ENCODE peak calls at places on chromosomes 11 and 22, in four cellular contexts. One of them, this sample, is unnamed.

GRCh38 chr22:21569459-21570161 is 2.1 kb downstream of the UBE2L3 start:
- DNase-seq in neural crest cell: no peak
- DNase-seq in fibroblast of mammary gland: no peak
- DNase-seq in bronchial epithelial cell: no peak
- DNase-seq in this sample: no peak

GRCh38 chr11:11281626-11282025 is 71.4 kb downstream of the CSNK2A3 start:
- DNase-seq in neural crest cell: no peak
- DNase-seq in fibroblast of mammary gland: no peak
- DNase-seq in bronchial epithelial cell: no peak
- DNase-seq in this sample: no peak

GRCh38 chr11:93783767-93784151 is 323 bp upstream of the MED17 start:
- DNase-seq in neural crest cell: no peak
- DNase-seq in fibroblast of mammary gland: no peak
- DNase-seq in bronchial epithelial cell: peak; percentile 10
- DNase-seq in this sample: no peak

GRCh38 chr11:112616292-112617088 is 344.7 kb upstream of the NCAM1 start:
- DNase-seq in neural crest cell: no peak
- DNase-seq in fibroblast of mammary gland: no peak
- DNase-seq in bronchial epithelial cell: no peak
- DNase-seq in this sample: no peak

GRCh38 chr22:17569971-17570511 is 6.7 kb downstream of the SLC25A18 start:
- DNase-seq in neural crest cell: no peak
- DNase-seq in fibroblast of mammary gland: peak; percentile 77
- DNase-seq in bronchial epithelial cell: no peak
- DNase-seq in this sample: no peak

GRCh38 chr22:50303848-50304527 is 3.5 kb downstream of the PLXNB2 start:
- DNase-seq in neural crest cell: no peak
- DNase-seq in fibroblast of mammary gland: peak; percentile 19
- DNase-seq in bronchial epithelial cell: peak; percentile 37
- DNase-seq in this sample: peak; percentile 54

GRCh38 chr11:10751581-10751940 is 515 bp downstream of the CTR9 start:
- DNase-seq in neural crest cell: no peak
- DNase-seq in fibroblast of mammary gland: no peak
- DNase-seq in bronchial epithelial cell: peak; percentile 7
- DNase-seq in this sample: no peak

GRCh38 chr11:67120881-67121710 is 2.0 kb downstream of the KDM2A start:
- DNase-seq in neural crest cell: no peak
- DNase-seq in fibroblast of mammary gland: peak; percentile 58
- DNase-seq in bronchial epithelial cell: peak; percentile 32
- DNase-seq in this sample: peak; percentile 34

GRCh38 chr11:126547161-126547560 is 191.7 kb downstream of the ST3GAL4 start:
- DNase-seq in neural crest cell: no peak
- DNase-seq in fibroblast of mammary gland: peak; percentile 79
- DNase-seq in bronchial epithelial cell: peak; percentile 4
- DNase-seq in this sample: no peak

GRCh38 chr11:129960216-129961214 is 42.1 kb downstream of the PRDM10 start:
- DNase-seq in neural crest cell: no peak
- DNase-seq in fibroblast of mammary gland: peak; percentile 96
- DNase-seq in bronchial epithelial cell: peak; percentile 83
- DNase-seq in this sample: no peak

GRCh38 chr11:122808494-122808893 is 29.8 kb upstream of the CRTAM start:
- DNase-seq in neural crest cell: no peak
- DNase-seq in fibroblast of mammary gland: peak; percentile 80
- DNase-seq in bronchial epithelial cell: peak; percentile 46
- DNase-seq in this sample: no peak

GRCh38 chr11:118895093-118896039 is 11.7 kb downstream of the CXCR5 start:
- DNase-seq in neural crest cell: no peak
- DNase-seq in fibroblast of mammary gland: no peak
- DNase-seq in bronchial epithelial cell: no peak
- DNase-seq in this sample: no peak

GRCh38 chr11:46170797-46171196 is 49.5 kb upstream of the PHF21A start:
- DNase-seq in neural crest cell: no peak
- DNase-seq in fibroblast of mammary gland: no peak
- DNase-seq in bronchial epithelial cell: no peak
- DNase-seq in this sample: no peak

GRCh38 chr11:119906376-119906775 is 177.4 kb upstream of the NECTIN1 start:
- DNase-seq in neural crest cell: no peak
- DNase-seq in fibroblast of mammary gland: no peak
- DNase-seq in bronchial epithelial cell: no peak
- DNase-seq in this sample: no peak

GRCh38 chr11:93013646-93014045 is 44.2 kb downstream of the MTNR1B start:
- DNase-seq in neural crest cell: no peak
- DNase-seq in fibroblast of mammary gland: no peak
- DNase-seq in bronchial epithelial cell: no peak
- DNase-seq in this sample: no peak

GRCh38 chr22:26172389-26172990 is 3.2 kb downstream of the SEZ6L start:
- DNase-seq in neural crest cell: peak; percentile 59
- DNase-seq in fibroblast of mammary gland: peak; percentile 13
- DNase-seq in bronchial epithelial cell: peak; percentile 30
- DNase-seq in this sample: peak; percentile 53

GRCh38 chr22:48949375-48950149 is 878.1 kb downstream of the BRD1 start:
- DNase-seq in neural crest cell: no peak
- DNase-seq in fibroblast of mammary gland: no peak
- DNase-seq in bronchial epithelial cell: no peak
- DNase-seq in this sample: no peak

GRCh38 chr22:42074153-42074750 is at the start of gene PHETA2:
- DNase-seq in neural crest cell: no peak
- DNase-seq in fibroblast of mammary gland: peak; percentile 34
- DNase-seq in bronchial epithelial cell: no peak
- DNase-seq in this sample: peak; percentile 58

GRCh38 chr22:20155330-20156041 is 4.6 kb upstream of the CCDC188 start:
- DNase-seq in neural crest cell: peak; percentile 69
- DNase-seq in fibroblast of mammary gland: peak; percentile 61
- DNase-seq in bronchial epithelial cell: no peak
- DNase-seq in this sample: peak; percentile 38

GRCh38 chr11:1772270-1773130 is 8.8 kb upstream of the CTSD start:
- DNase-seq in neural crest cell: no peak
- DNase-seq in fibroblast of mammary gland: peak; percentile 93
- DNase-seq in bronchial epithelial cell: peak; percentile 84
- DNase-seq in this sample: peak; percentile 41

GRCh38 chr11:92941676-92942571 is 27.5 kb upstream of the MTNR1B start:
- DNase-seq in neural crest cell: peak; percentile 16
- DNase-seq in fibroblast of mammary gland: peak; percentile 44
- DNase-seq in bronchial epithelial cell: peak; percentile 28
- DNase-seq in this sample: peak; percentile 26

GRCh38 chr22:48051796-48052620 is 1289.6 kb downstream of the TBC1D22A start:
- DNase-seq in neural crest cell: no peak
- DNase-seq in fibroblast of mammary gland: no peak
- DNase-seq in bronchial epithelial cell: no peak
- DNase-seq in this sample: no peak

GRCh38 chr22:25903294-25903693 is 161.3 kb downstream of the MYO18B start:
- DNase-seq in neural crest cell: peak; percentile 15
- DNase-seq in fibroblast of mammary gland: no peak
- DNase-seq in bronchial epithelial cell: no peak
- DNase-seq in this sample: no peak

GRCh38 chr11:12291767-12292166 is 85.6 kb upstream of the PARVA start:
- DNase-seq in neural crest cell: no peak
- DNase-seq in fibroblast of mammary gland: no peak
- DNase-seq in bronchial epithelial cell: no peak
- DNase-seq in this sample: no peak

GRCh38 chr22:23845661-23846469 is 7.1 kb upstream of the DERL3 start:
- DNase-seq in neural crest cell: no peak
- DNase-seq in fibroblast of mammary gland: no peak
- DNase-seq in bronchial epithelial cell: no peak
- DNase-seq in this sample: no peak

GRCh38 chr11:102807921-102808320 is 10.0 kb upstream of the MMP1 start:
- DNase-seq in neural crest cell: peak; percentile 12
- DNase-seq in fibroblast of mammary gland: peak; percentile 21
- DNase-seq in bronchial epithelial cell: no peak
- DNase-seq in this sample: peak; percentile 15

GRCh38 chr11:70532066-70532440 is 133.7 kb downstream of the CTTN start:
- DNase-seq in neural crest cell: no peak
- DNase-seq in fibroblast of mammary gland: no peak
- DNase-seq in bronchial epithelial cell: no peak
- DNase-seq in this sample: no peak

GRCh38 chr11:3157381-3158130 is 7.6 kb downstream of the OSBPL5 start:
- DNase-seq in neural crest cell: no peak
- DNase-seq in fibroblast of mammary gland: peak; percentile 46
- DNase-seq in bronchial epithelial cell: peak; percentile 13
- DNase-seq in this sample: no peak

GRCh38 chr11:81007046-81007445 is 1566.2 kb upstream of the TENM4 start:
- DNase-seq in neural crest cell: no peak
- DNase-seq in fibroblast of mammary gland: peak; percentile 48
- DNase-seq in bronchial epithelial cell: peak; percentile 56
- DNase-seq in this sample: no peak
- TF ChIP-seq CTCF in neural crest cell: peak; percentile 55
- TF ChIP-seq CTCF in fibroblast of mammary gland: no peak
- TF ChIP-seq CTCF in bronchial epithelial cell: no peak
- TF ChIP-seq CTCF in this sample: no peak

GRCh38 chr11:86954288-86955110 is 696 bp downstream of the FZD4 start:
- DNase-seq in neural crest cell: peak; percentile 30
- DNase-seq in fibroblast of mammary gland: no peak
- DNase-seq in bronchial epithelial cell: no peak
- DNase-seq in this sample: peak; percentile 77

GRCh38 chr11:86952933-86953637 is 2.1 kb downstream of the FZD4 start:
- DNase-seq in neural crest cell: no peak
- DNase-seq in fibroblast of mammary gland: peak; percentile 69
- DNase-seq in bronchial epithelial cell: no peak
- DNase-seq in this sample: no peak

GRCh38 chr11:86958259-86958658 is 3.1 kb upstream of the FZD4 start:
- DNase-seq in neural crest cell: no peak
- DNase-seq in fibroblast of mammary gland: no peak
- DNase-seq in bronchial epithelial cell: no peak
- DNase-seq in this sample: no peak

GRCh38 chr11:86955111-86955673 is at the start of gene FZD4:
- DNase-seq in neural crest cell: peak; percentile 79
- DNase-seq in fibroblast of mammary gland: peak; percentile 75
- DNase-seq in bronchial epithelial cell: peak; percentile 49
- DNase-seq in this sample: peak; percentile 92

GRCh38 chr11:86955674-86956522 is 703 bp upstream of the FZD4 start:
- DNase-seq in neural crest cell: peak; percentile 69
- DNase-seq in fibroblast of mammary gland: peak; percentile 58
- DNase-seq in bronchial epithelial cell: peak; percentile 59
- DNase-seq in this sample: peak; percentile 85
- TF ChIP-seq CTCF in neural crest cell: no peak
- TF ChIP-seq CTCF in fibroblast of mammary gland: no peak
- TF ChIP-seq CTCF in bronchial epithelial cell: peak; percentile 28
- TF ChIP-seq CTCF in this sample: peak; percentile 57

GRCh38 chr22:44330727-44331660 is 18.2 kb upstream of the SHISAL1 start:
- DNase-seq in neural crest cell: peak; percentile 23
- DNase-seq in fibroblast of mammary gland: no peak
- DNase-seq in bronchial epithelial cell: no peak
- DNase-seq in this sample: no peak
- TF ChIP-seq CTCF in neural crest cell: no peak
- TF ChIP-seq CTCF in fibroblast of mammary gland: no peak
- TF ChIP-seq CTCF in bronchial epithelial cell: no peak
- TF ChIP-seq CTCF in this sample: no peak

DNA sequence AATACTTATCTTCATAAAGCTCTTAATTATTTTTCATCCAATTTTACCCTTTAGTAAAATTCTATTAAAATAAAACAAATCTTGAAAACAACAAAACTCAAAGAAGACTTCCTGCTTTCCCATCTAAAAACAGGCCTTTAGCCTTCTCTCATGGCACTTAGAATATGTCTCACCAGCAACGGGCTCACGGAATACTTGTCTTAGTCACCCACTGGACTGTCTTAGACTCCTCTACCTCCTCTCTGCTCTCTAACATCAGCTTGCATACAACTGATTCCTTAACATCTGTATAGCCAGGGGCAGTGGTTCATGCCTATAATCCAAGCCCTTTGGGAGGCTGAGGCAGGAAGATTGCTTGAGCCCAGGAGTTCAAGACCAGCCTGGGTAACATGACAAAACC is 13.7 kb downstream of the HPS5 start:
- DNase-seq in neural crest cell: no peak
- DNase-seq in fibroblast of mammary gland: no peak
- DNase-seq in bronchial epithelial cell: peak; percentile 46
- DNase-seq in this sample: no peak
- TF ChIP-seq CTCF in neural crest cell: no peak
- TF ChIP-seq CTCF in fibroblast of mammary gland: no peak
- TF ChIP-seq CTCF in bronchial epithelial cell: no peak
- TF ChIP-seq CTCF in this sample: no peak

GRCh38 chr11:34357646-34358257 is at the start of gene ABTB2:
- DNase-seq in neural crest cell: peak; percentile 97
- DNase-seq in fibroblast of mammary gland: peak; percentile 94
- DNase-seq in bronchial epithelial cell: peak; percentile 84
- DNase-seq in this sample: peak; percentile 98

GRCh38 chr11:34358258-34358665 is 452 bp upstream of the ABTB2 start:
- DNase-seq in neural crest cell: peak; percentile 48
- DNase-seq in fibroblast of mammary gland: peak; percentile 47
- DNase-seq in bronchial epithelial cell: peak; percentile 63
- DNase-seq in this sample: peak; percentile 60

GRCh38 chr11:34358666-34359547 is 1.1 kb upstream of the ABTB2 start:
- DNase-seq in neural crest cell: peak; percentile 72
- DNase-seq in fibroblast of mammary gland: peak; percentile 79
- DNase-seq in bronchial epithelial cell: peak; percentile 58
- DNase-seq in this sample: peak; percentile 76

GRCh38 chr11:34360056-34360455 is 2.2 kb upstream of the ABTB2 start:
- DNase-seq in neural crest cell: no peak
- DNase-seq in fibroblast of mammary gland: no peak
- DNase-seq in bronchial epithelial cell: no peak
- DNase-seq in this sample: no peak

GRCh38 chr11:34359548-34359891 is 1.7 kb upstream of the ABTB2 start:
- DNase-seq in neural crest cell: no peak
- DNase-seq in fibroblast of mammary gland: no peak
- DNase-seq in bronchial epithelial cell: no peak
- DNase-seq in this sample: no peak
- TF ChIP-seq CTCF in neural crest cell: peak; percentile 47
- TF ChIP-seq CTCF in fibroblast of mammary gland: no peak
- TF ChIP-seq CTCF in bronchial epithelial cell: no peak
- TF ChIP-seq CTCF in this sample: no peak